ENCODE peak calls at places on chromosomes 11 and 22, in nine cellular contexts. U, Q, T, V, F, L, P, S and W are unnamed samples. For H3K27me3, the result is how much of the 10 kb centered on the place peaks cover.

GRCh38 chr11:126518130-126518995 is 162.9 kb downstream of the ST3GAL4 start:
- DNase-seq in U (no peak), Q (no peak), T (no peak), V (no peak), F (peak), L (no peak), P (no peak), S (no peak), W (no peak)

GRCh38 chr11:11436715-11437313 is 83.8 kb upstream of the CSNK2A3 start:
- DNase-seq in U (no peak), Q (no peak), T (no peak), V (no peak), F (no peak), L (no peak), P (no peak), S (no peak), W (no peak)

GRCh38 chr22:29146101-29146560 is 59.6 kb upstream of the EMID1 start:
- DNase-seq in U (no peak), Q (no peak), T (no peak), V (peak), F (peak), L (no peak), P (no peak), S (no peak), W (no peak)

GRCh38 chr11:79263001-79263400 is 177.8 kb downstream of the TENM4 start:
- DNase-seq in U (no peak), Q (no peak), T (no peak), V (no peak), F (no peak), L (no peak), P (no peak), S (no peak), W (no peak)

GRCh38 chr11:70471254-70471653 is 72.9 kb downstream of the CTTN start:
- DNase-seq in U (peak), Q (peak), T (no peak), V (no peak), F (peak), L (no peak), P (no peak), S (no peak), W (no peak)

GRCh38 chr11:45400594-45400993 is 114.5 kb upstream of the SYT13 start:
- DNase-seq in U (no peak), Q (no peak), T (no peak), V (no peak), F (no peak), L (no peak), P (no peak), S (no peak), W (no peak)

GRCh38 chr11:1083621-1084551 is 9.2 kb downstream of the MUC2 start:
- DNase-seq in U (no peak), Q (peak), T (no peak), V (no peak), F (peak), L (no peak), P (no peak), S (no peak), W (no peak)

GRCh38 chr11:77497368-77497767 is 23.5 kb upstream of the PAK1 start:
- DNase-seq in U (no peak), Q (no peak), T (no peak), V (no peak), F (no peak), L (no peak), P (no peak), S (no peak), W (no peak)

GRCh38 chr11:1387521-1387920 is 2.2 kb upstream of the BRSK2 start:
- DNase-seq in U (no peak), Q (no peak), T (no peak), V (no peak), F (peak), L (no peak), P (peak), S (no peak), W (no peak)

GRCh38 chr11:115272925-115273324 is 231.3 kb downstream of the CADM1 start:
- DNase-seq in U (no peak), Q (no peak), T (no peak), V (no peak), F (no peak), L (no peak), P (no peak), S (no peak), W (no peak)

GRCh38 chr22:24592846-24593809 is at the start of gene LRRC75B:
- DNase-seq in U (peak), Q (peak), T (peak), V (peak), F (peak), L (peak), P (peak), S (no peak), W (peak)

GRCh38 chr11:95897731-95898130 is 26.2 kb downstream of the MTMR2 start:
- DNase-seq in U (no peak), Q (no peak), T (no peak), V (no peak), F (no peak), L (no peak), P (no peak), S (no peak), W (no peak)

GRCh38 chr11:66333896-66334604 is 2.2 kb downstream of the RIN1 start:
- DNase-seq in U (no peak), Q (no peak), T (no peak), V (peak), F (peak), L (no peak), P (peak), S (no peak), W (no peak)

GRCh38 chr11:119421941-119422504 is 949 bp downstream of the THY1 start:
- DNase-seq in U (peak), Q (no peak), T (no peak), V (no peak), F (no peak), L (peak), P (peak), S (peak), W (no peak)

GRCh38 chr11:6319001-6319878 is 1.1 kb downstream of the CAVIN3 start:
- DNase-seq in U (peak), Q (no peak), T (peak), V (peak), F (peak), L (peak), P (peak), S (no peak), W (no peak)

GRCh38 chr22:22753526-22754267 is 109.3 kb downstream of the GGTLC2 start:
- DNase-seq in U (peak), Q (peak), T (peak), V (peak), F (peak), L (no peak), P (no peak), S (peak), W (peak)

GRCh38 chr22:21070690-21071615 is 25.2 kb downstream of the LRRC74B start:
- DNase-seq in U (no peak), Q (no peak), T (no peak), V (no peak), F (no peak), L (no peak), P (peak), S (no peak), W (no peak)

GRCh38 chr11:62245271-62245753 is 3.3 kb downstream of the SCGB1D2 start:
- DNase-seq in U (peak), Q (peak), T (no peak), V (no peak), F (no peak), L (peak), P (no peak), S (no peak), W (peak)

DNA sequence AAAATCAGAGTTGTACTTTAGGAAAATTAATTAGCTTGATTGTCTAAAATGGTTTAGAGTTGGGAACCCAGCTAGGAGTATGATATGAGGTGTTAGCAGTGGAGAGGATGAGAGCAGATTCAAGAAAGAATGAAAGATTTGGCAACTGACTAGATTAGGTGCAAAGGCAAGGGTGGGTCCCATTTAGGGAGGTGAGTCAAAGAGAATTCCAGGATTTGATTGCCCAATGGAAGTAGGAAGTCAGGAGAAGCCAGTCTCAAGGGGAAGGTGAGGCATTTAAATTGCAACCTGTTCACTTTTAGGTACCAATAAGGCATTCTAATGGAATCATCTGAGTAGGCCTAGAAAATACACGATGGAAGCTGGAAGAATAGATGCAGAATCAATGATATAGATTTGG is 3.6 kb upstream of the CKAP5 start:
- DNase-seq in U (no peak), Q (no peak), T (no peak), V (no peak), F (no peak), L (no peak), P (no peak), S (no peak), W (no peak)
- H3K27me3 ChIP-seq in U (under half), Q (under half), T (under half), V (under half), F (under half), L (under half), P (under half), S (under half), W (under half)

GRCh38 chr11:128095459-128096096 is 491.8 kb downstream of the ETS1 start:
- DNase-seq in U (no peak), Q (no peak), T (no peak), V (no peak), F (no peak), L (peak), P (no peak), S (no peak), W (peak)
- TF ChIP-seq CTCF in U (peak), Q (peak), T (no peak), V (no peak), F (no peak), L (peak), P (no peak), S (no peak), W (no peak)

DNA sequence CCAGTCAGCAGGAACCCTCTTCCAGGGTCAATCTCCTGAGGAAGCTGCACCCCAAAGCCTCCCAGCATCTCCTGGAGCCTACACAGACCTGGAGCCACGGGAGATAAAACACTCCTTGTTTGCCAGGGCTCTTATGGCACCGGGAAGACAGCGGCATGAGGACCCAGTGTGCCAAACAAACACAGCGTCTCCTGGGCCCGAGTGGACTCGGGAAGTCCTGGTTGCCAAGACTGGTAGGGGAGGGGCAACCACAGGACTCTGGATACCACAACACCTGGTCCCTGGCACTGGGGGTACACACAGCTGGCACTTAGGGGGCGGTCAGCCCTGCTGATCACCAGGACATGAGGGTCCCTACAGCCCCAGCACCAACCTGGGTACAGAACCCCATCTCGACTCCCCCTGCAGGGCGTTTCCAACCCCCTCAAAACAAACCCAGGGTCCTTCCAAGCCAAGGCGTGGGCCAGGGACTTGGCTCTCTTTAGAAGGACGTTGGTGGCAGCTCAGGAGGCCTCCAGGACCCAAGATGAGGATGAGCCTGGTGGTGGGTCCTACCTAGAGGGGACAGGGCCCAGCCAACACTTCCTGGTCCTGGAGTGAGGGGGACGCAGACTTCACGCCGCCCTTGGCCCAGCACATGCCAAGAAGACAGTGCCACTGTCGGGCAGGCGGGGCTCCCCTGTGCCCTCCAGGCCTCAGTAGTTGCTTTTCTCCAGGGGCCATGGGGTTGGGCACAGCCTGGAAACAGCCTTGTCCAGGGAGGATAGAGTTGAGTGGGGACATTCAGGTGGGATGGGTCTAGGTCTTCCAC is 85.0 kb downstream of the CELSR1 start:
- DNase-seq in U (no peak), Q (no peak), T (no peak), V (no peak), F (no peak), L (no peak), P (no peak), S (no peak), W (no peak)
- H3K27me3 ChIP-seq in U (under half), Q (under half), T (under half), V (under half), F (half or more), L (under half), P (under half), S (under half), W (under half)

GRCh38 chr11:22193348-22194051 is 615 bp downstream of the ANO5 start:
- DNase-seq in U (peak), Q (no peak), T (peak), V (peak), F (peak), L (no peak), P (peak), S (no peak), W (no peak)

GRCh38 chr11:22190827-22191463 is 1.9 kb upstream of the ANO5 start:
- DNase-seq in U (no peak), Q (no peak), T (no peak), V (no peak), F (no peak), L (no peak), P (no peak), S (no peak), W (no peak)

GRCh38 chr11:22189660-22190059 is 3.2 kb upstream of the ANO5 start:
- DNase-seq in U (no peak), Q (no peak), T (no peak), V (no peak), F (no peak), L (no peak), P (no peak), S (no peak), W (no peak)

GRCh38 chr11:22192642-22193347 is at the start of gene ANO5:
- DNase-seq in U (peak), Q (no peak), T (peak), V (peak), F (peak), L (no peak), P (peak), S (no peak), W (peak)

DNA sequence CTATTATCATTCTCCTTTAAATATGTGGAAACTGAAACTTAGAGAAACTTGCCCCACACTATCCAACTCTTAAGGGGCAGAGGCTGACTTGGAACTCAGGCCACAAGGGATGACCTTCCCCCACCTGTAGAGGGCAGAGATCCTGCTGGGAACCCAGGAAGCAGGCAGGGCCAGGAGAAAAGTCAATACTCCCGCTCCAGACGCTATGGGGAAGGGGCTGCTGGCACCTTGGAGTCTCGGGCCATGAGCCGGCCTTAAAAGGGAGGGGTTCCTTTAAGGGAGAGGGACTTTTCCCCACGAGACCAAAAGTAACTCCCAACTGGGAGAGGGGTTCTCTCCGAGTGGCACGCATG is 620 bp upstream of the ANO5 start:
- DNase-seq in U (peak), Q (no peak), T (no peak), V (peak), F (no peak), L (no peak), P (no peak), S (no peak), W (no peak)
- TF ChIP-seq CTCF in U (peak), Q (no peak), T (peak), V (peak), F (no peak), L (no peak), P (no peak), S (no peak), W (no peak)

GRCh38 chr22:37077802-37078448 is 26.4 kb downstream of the KCTD17 start:
- DNase-seq in U (peak), Q (peak), T (peak), V (peak), F (peak), L (peak), P (peak), S (peak), W (peak)

GRCh38 chr22:37079158-37079557 is 27.6 kb downstream of the KCTD17 start:
- DNase-seq in U (no peak), Q (no peak), T (no peak), V (no peak), F (no peak), L (no peak), P (no peak), S (peak), W (no peak)

GRCh38 chr22:37080438-37080837 is 28.9 kb downstream of the KCTD17 start:
- DNase-seq in U (no peak), Q (no peak), T (no peak), V (no peak), F (no peak), L (no peak), P (no peak), S (no peak), W (no peak)

GRCh38 chr22:37080838-37081237 is 28.7 kb downstream of the TMPRSS6 start:
- DNase-seq in U (no peak), Q (no peak), T (no peak), V (no peak), F (no peak), L (peak), P (no peak), S (no peak), W (no peak)

DNA sequence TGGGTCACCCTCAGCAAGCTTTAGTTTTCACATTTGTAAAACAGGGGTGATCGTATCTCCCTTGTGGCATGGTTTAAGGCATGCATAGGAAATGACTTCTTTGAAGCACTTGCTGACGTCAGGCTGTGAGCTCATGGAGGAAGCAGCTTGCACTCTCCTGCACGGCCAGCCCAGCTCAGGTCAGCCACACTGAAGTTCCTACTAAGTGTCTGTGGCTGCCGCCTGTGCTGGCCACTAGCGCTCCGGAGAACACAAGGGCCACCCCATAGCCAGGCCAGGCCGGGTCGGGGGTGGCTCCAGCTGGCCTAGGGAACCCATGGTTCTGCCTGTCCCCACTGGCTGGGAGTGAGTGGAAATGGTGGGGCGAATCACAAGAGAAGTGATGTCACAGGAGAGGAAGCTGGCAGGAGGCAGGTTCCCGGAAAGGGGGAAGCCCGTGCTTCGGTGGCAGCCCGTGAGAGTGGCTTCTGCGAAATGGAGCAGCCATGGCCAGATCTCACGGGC is 28.2 kb downstream of the KCTD17 start:
- DNase-seq in U (no peak), Q (no peak), T (no peak), V (peak), F (peak), L (no peak), P (no peak), S (peak), W (no peak)
- H3K27me3 ChIP-seq in U (under half), Q (under half), T (under half), V (under half), F (under half), L (under half), P (under half), S (under half), W (under half)

GRCh38 chr11:19921976-19922688 is 209.5 kb downstream of the NAV2 start:
- DNase-seq in U (no peak), Q (no peak), T (no peak), V (no peak), F (no peak), L (no peak), P (no peak), S (no peak), W (no peak)

GRCh38 chr11:19923631-19924030 is 211.0 kb downstream of the NAV2 start:
- DNase-seq in U (no peak), Q (no peak), T (no peak), V (no peak), F (no peak), L (no peak), P (no peak), S (no peak), W (no peak)

GRCh38 chr11:19922689-19923035 is 210.0 kb downstream of the NAV2 start:
- DNase-seq in U (no peak), Q (no peak), T (no peak), V (no peak), F (no peak), L (no peak), P (no peak), S (no peak), W (no peak)

GRCh38 chr11:19920982-19921381 is 208.3 kb downstream of the NAV2 start:
- DNase-seq in U (no peak), Q (no peak), T (no peak), V (no peak), F (no peak), L (no peak), P (no peak), S (no peak), W (no peak)

GRCh38 chr11:19924321-19925115 is 211.9 kb downstream of the NAV2 start:
- DNase-seq in U (no peak), Q (no peak), T (no peak), V (no peak), F (no peak), L (no peak), P (no peak), S (no peak), W (no peak)
- TF ChIP-seq CTCF in U (no peak), Q (no peak), T (no peak), V (no peak), F (no peak), L (no peak), P (no peak), S (no peak), W (no peak)

GRCh38 chr11:113732092-113732491 is 26.0 kb upstream of the TMPRSS5 start:
- DNase-seq in U (no peak), Q (no peak), T (no peak), V (no peak), F (no peak), L (no peak), P (no peak), S (no peak), W (no peak)
- H3K27me3 ChIP-seq in U (under half), Q (under half), T (under half), V (under half), F (under half), L (under half), P (under half), S (under half), W (under half)

DNA sequence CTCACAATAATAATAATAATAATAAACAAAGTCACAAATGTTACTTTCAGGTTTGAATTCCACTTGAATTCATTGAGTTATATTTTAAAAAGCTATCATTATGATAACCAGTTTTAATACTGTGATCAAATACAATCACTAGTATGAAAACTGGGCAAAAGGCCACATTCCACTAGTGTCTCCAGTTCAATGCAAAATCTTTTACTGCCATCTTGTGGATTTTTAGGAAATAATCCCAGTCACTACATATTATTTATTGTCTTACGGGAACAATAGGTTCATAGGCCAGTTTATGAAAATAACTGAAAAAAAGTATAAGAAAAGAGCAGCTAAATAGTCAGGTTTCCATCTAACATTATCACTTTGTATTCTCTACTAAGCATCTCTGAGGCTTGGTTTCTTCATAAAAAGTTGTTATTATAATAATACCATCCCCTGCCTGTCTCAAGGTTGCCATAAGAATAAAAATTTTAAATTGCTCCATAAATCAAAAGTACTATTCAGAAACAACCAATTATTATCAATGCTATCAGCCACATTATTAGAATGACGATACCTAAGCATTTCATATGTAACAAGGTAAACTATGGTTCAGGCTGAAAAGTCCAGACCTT is 533.9 kb upstream of the CCDC90B start:
- DNase-seq in U (no peak), Q (no peak), T (no peak), V (no peak), F (no peak), L (peak), P (no peak), S (no peak), W (no peak)
- TF ChIP-seq CTCF in U (peak), Q (peak), T (peak), V (peak), F (peak), L (peak), P (peak), S (peak), W (no peak)